ENCODE peak calls at places on chromosomes 5 and 9, in five cellular contexts. One of them, this sample, is unnamed.

GRCh38 chr5:44246986-44247385 is 142.2 kb downstream of the FGF10 start:
- DNase-seq in heart left ventricle: no peak
- DNase-seq in mammary epithelial cell: no peak
- DNase-seq in CD8-positive, alpha-beta memory T cell: no peak
- DNase-seq in osteoblast: no peak
- DNase-seq in this sample: no peak

GRCh38 chr9:130028493-130029222 is 14.3 kb downstream of the FNBP1 start:
- DNase-seq in mammary epithelial cell: no peak
- DNase-seq in osteoblast: no peak
- DNase-seq in CD8-positive, alpha-beta memory T cell: no peak
- DNase-seq in heart left ventricle: no peak
- DNase-seq in this sample: no peak

GRCh38 chr5:78628260-78629024 is 20.1 kb downstream of the LHFPL2 start:
- DNase-seq in osteoblast: no peak
- DNase-seq in heart left ventricle: no peak
- DNase-seq in mammary epithelial cell: no peak
- DNase-seq in CD8-positive, alpha-beta memory T cell: no peak
- DNase-seq in this sample: no peak

GRCh38 chr5:178074266-178074952 is 38.9 kb upstream of the N4BP3 start:
- DNase-seq in CD8-positive, alpha-beta memory T cell: no peak
- DNase-seq in mammary epithelial cell: peak
- DNase-seq in osteoblast: no peak
- DNase-seq in heart left ventricle: no peak
- DNase-seq in this sample: no peak

GRCh38 chr5:168579987-168580508 is 880 bp upstream of the PANK3 start:
- DNase-seq in CD8-positive, alpha-beta memory T cell: no peak
- DNase-seq in heart left ventricle: no peak
- DNase-seq in osteoblast: no peak
- DNase-seq in mammary epithelial cell: no peak
- DNase-seq in this sample: no peak

GRCh38 chr5:50553560-50553984 is 112.5 kb upstream of the EMB start:
- DNase-seq in mammary epithelial cell: peak
- DNase-seq in osteoblast: no peak
- DNase-seq in heart left ventricle: no peak
- DNase-seq in CD8-positive, alpha-beta memory T cell: peak
- DNase-seq in this sample: no peak

GRCh38 chr5:65185468-65185867 is 296.3 kb downstream of the ADAMTS6 start:
- DNase-seq in osteoblast: peak
- DNase-seq in mammary epithelial cell: no peak
- DNase-seq in CD8-positive, alpha-beta memory T cell: no peak
- DNase-seq in heart left ventricle: no peak
- DNase-seq in this sample: no peak

GRCh38 chr5:1034986-1035385 is 26.4 kb downstream of the NKD2 start:
- DNase-seq in CD8-positive, alpha-beta memory T cell: no peak
- DNase-seq in osteoblast: no peak
- DNase-seq in mammary epithelial cell: no peak
- DNase-seq in heart left ventricle: no peak
- DNase-seq in this sample: no peak

GRCh38 chr5:90135979-90136378 is 273.6 kb downstream of the CETN3 start:
- DNase-seq in CD8-positive, alpha-beta memory T cell: no peak
- DNase-seq in heart left ventricle: no peak
- DNase-seq in mammary epithelial cell: no peak
- DNase-seq in osteoblast: no peak
- DNase-seq in this sample: no peak

GRCh38 chr5:109035470-109035869 is 287.8 kb downstream of the FER start:
- DNase-seq in mammary epithelial cell: no peak
- DNase-seq in CD8-positive, alpha-beta memory T cell: no peak
- DNase-seq in osteoblast: no peak
- DNase-seq in heart left ventricle: no peak
- DNase-seq in this sample: no peak

GRCh38 chr5:4000960-4001359 is 405.3 kb downstream of the IRX1 start:
- DNase-seq in mammary epithelial cell: no peak
- DNase-seq in heart left ventricle: no peak
- DNase-seq in osteoblast: no peak
- DNase-seq in CD8-positive, alpha-beta memory T cell: no peak
- DNase-seq in this sample: no peak

GRCh38 chr5:168712280-168712924 is 133.2 kb upstream of the PANK3 start:
- DNase-seq in osteoblast: peak
- DNase-seq in heart left ventricle: peak
- DNase-seq in CD8-positive, alpha-beta memory T cell: no peak
- DNase-seq in mammary epithelial cell: peak
- DNase-seq in this sample: no peak

GRCh38 chr5:115723224-115723623 is 93.2 kb downstream of the CDO1 start:
- DNase-seq in osteoblast: no peak
- DNase-seq in heart left ventricle: no peak
- DNase-seq in CD8-positive, alpha-beta memory T cell: no peak
- DNase-seq in mammary epithelial cell: no peak
- DNase-seq in this sample: no peak

GRCh38 chr5:134567651-134568338 is 42.3 kb downstream of the JADE2 start:
- DNase-seq in mammary epithelial cell: no peak
- DNase-seq in heart left ventricle: peak
- DNase-seq in osteoblast: peak
- DNase-seq in CD8-positive, alpha-beta memory T cell: no peak
- DNase-seq in this sample: no peak

GRCh38 chr9:124934290-124934689 is 6.6 kb downstream of the GOLGA1 start:
- DNase-seq in osteoblast: no peak
- DNase-seq in heart left ventricle: no peak
- DNase-seq in CD8-positive, alpha-beta memory T cell: no peak
- DNase-seq in mammary epithelial cell: no peak
- DNase-seq in this sample: no peak

GRCh38 chr9:129834489-129835127 is 467 bp downstream of the C9orf78 start:
- DNase-seq in osteoblast: peak
- DNase-seq in CD8-positive, alpha-beta memory T cell: peak
- DNase-seq in heart left ventricle: no peak
- DNase-seq in mammary epithelial cell: no peak
- DNase-seq in this sample: peak

GRCh38 chr5:120304653-120305052 is 159.4 kb upstream of the PRR16 start:
- DNase-seq in CD8-positive, alpha-beta memory T cell: no peak
- DNase-seq in mammary epithelial cell: peak
- DNase-seq in osteoblast: no peak
- DNase-seq in heart left ventricle: no peak
- DNase-seq in this sample: no peak

GRCh38 chr5:59254055-59254687 is 639.4 kb downstream of the PDE4D start:
- DNase-seq in heart left ventricle: no peak
- DNase-seq in osteoblast: no peak
- DNase-seq in CD8-positive, alpha-beta memory T cell: no peak
- DNase-seq in mammary epithelial cell: no peak
- DNase-seq in this sample: no peak

GRCh38 chr5:127505819-127506218 is 11.6 kb upstream of the PRRC1 start:
- DNase-seq in heart left ventricle: no peak
- DNase-seq in mammary epithelial cell: no peak
- DNase-seq in osteoblast: no peak
- DNase-seq in CD8-positive, alpha-beta memory T cell: no peak
- DNase-seq in this sample: no peak

GRCh38 chr5:164600166-164600715 is 1094.8 kb downstream of the MAT2B start:
- DNase-seq in CD8-positive, alpha-beta memory T cell: no peak
- DNase-seq in mammary epithelial cell: peak
- DNase-seq in osteoblast: no peak
- DNase-seq in heart left ventricle: no peak
- DNase-seq in this sample: no peak

GRCh38 chr5:32308951-32309350 is 3.8 kb downstream of the MTMR12 start:
- DNase-seq in heart left ventricle: no peak
- DNase-seq in osteoblast: no peak
- DNase-seq in CD8-positive, alpha-beta memory T cell: no peak
- DNase-seq in mammary epithelial cell: no peak
- DNase-seq in this sample: no peak

GRCh38 chr5:136492587-136492986 is 127.2 kb upstream of the TRPC7 start:
- DNase-seq in CD8-positive, alpha-beta memory T cell: no peak
- DNase-seq in heart left ventricle: no peak
- DNase-seq in mammary epithelial cell: no peak
- DNase-seq in osteoblast: no peak
- DNase-seq in this sample: no peak
- H3K27ac ChIP-seq in CD8-positive, alpha-beta memory T cell: no peak
- H3K27ac ChIP-seq in heart left ventricle: no peak
- H3K27ac ChIP-seq in mammary epithelial cell: no peak
- H3K27ac ChIP-seq in osteoblast: no peak
- H3K27ac ChIP-seq in this sample: no peak

DNA sequence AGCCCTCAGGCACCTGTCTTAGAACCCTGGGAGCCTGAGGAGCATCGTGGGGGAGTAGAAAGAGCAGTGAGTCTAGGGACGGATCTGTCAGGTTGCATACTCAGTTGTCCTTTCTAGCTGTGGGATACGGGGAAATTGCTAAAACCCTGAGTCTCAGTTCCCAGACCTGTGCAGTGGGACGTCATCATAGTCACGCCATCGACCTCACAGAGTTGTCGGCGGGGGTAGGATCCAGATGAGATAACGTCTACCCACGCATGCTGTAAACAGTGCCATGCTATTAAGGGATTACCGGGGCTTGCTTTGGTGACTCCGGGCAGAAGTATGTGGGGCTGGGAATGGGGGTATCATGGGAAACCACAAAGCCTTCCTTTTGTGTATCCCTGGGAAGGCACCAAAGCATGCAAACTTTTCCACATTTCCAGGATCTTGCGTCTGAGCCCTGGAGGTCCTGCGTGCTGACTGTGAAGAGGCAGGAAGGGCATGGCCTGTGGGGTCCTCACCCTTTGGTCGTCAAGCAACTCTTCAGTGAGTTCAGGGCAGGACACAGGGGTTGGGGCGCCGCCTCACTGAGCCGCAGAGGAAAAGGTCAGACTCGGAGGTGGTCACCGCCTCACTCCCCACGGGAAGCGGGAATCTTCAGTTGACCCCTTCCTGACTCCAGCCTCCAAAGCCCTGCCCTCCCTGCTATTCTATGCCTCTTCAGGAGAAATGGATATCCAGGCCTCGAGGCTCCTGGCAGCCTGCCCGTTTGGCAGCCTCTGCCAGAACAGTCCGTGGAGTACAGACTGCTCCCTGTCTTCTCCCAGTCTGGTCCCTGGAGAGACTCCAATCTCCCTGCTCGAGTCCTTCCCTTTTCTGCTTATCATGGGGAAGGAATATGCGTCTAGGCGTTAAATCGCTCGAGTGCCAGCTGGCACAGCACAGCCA is 186.8 kb upstream of the KLF9 start:
- DNase-seq in osteoblast: peak
- DNase-seq in mammary epithelial cell: peak
- DNase-seq in CD8-positive, alpha-beta memory T cell: no peak
- DNase-seq in heart left ventricle: peak
- DNase-seq in this sample: no peak
- H3K27ac ChIP-seq in osteoblast: peak
- H3K27ac ChIP-seq in mammary epithelial cell: no peak
- H3K27ac ChIP-seq in CD8-positive, alpha-beta memory T cell: no peak
- H3K27ac ChIP-seq in heart left ventricle: peak
- H3K27ac ChIP-seq in this sample: no peak

DNA sequence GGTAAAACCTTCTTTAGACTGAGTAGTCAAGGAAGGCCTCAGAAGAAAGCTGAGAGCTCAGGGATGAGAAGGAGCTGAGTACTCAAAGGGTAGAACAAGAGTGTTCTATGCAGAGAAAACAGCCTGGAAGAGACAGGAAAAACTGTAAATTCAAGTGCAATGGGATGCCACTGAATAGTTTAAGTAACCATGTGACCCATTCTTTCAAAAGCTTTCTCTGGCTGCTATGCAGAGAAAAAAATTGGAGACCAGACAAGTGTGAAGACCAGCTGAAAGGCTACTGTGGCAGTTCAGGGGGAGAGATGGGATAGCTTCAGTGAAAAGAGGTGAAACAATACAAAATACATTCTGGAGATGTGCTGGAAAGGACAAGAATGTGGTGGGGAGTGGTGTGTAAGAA is 61.3 kb upstream of the RNF38 start:
- DNase-seq in mammary epithelial cell: no peak
- DNase-seq in osteoblast: no peak
- DNase-seq in heart left ventricle: no peak
- DNase-seq in CD8-positive, alpha-beta memory T cell: no peak
- DNase-seq in this sample: no peak
- H3K27ac ChIP-seq in mammary epithelial cell: no peak
- H3K27ac ChIP-seq in osteoblast: no peak
- H3K27ac ChIP-seq in heart left ventricle: no peak
- H3K27ac ChIP-seq in CD8-positive, alpha-beta memory T cell: no peak
- H3K27ac ChIP-seq in this sample: no peak

GRCh38 chr5:150502106-150502505 is 5.8 kb upstream of the NDST1 start:
- DNase-seq in heart left ventricle: no peak
- DNase-seq in osteoblast: peak
- DNase-seq in CD8-positive, alpha-beta memory T cell: no peak
- DNase-seq in mammary epithelial cell: peak
- DNase-seq in this sample: no peak
- H3K27ac ChIP-seq in heart left ventricle: peak
- H3K27ac ChIP-seq in osteoblast: peak
- H3K27ac ChIP-seq in CD8-positive, alpha-beta memory T cell: no peak
- H3K27ac ChIP-seq in mammary epithelial cell: peak
- H3K27ac ChIP-seq in this sample: no peak

DNA sequence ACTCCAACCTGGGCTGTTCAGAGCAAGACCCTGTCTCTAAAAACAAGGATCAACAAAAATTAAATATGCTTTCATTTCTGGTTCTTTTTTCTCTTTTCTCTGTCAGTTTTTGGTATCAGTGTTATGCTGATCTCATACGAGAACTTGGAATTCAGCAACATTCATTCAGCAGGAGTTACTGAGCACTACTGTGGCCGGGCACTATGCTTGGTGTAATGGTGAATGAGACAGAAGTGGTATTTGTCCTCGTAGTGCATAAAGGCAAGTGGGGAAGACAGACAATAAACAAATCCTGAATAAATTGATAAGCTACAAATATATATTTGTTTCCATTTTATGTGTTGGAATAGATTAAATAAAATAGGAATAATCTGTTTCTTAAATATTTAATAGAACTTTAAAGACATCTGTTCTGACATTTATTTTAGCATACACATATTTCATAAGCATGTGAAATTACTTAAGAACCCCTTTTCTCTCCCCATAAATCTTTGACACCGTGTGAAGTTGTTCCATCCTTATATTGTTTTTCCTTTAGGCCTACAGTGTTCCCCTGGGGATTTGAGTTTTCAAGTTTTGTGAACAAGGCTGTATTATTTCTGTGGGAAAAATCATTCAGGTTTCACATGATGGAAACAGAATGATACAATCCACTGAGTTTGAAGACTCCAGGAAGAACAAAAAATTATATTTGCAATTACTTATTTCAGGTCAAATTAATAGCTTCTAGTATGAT is 24.6 kb downstream of the UBAP1 start:
- DNase-seq in heart left ventricle: no peak
- DNase-seq in mammary epithelial cell: no peak
- DNase-seq in osteoblast: no peak
- DNase-seq in CD8-positive, alpha-beta memory T cell: no peak
- DNase-seq in this sample: no peak
- H3K27ac ChIP-seq in heart left ventricle: no peak
- H3K27ac ChIP-seq in mammary epithelial cell: no peak
- H3K27ac ChIP-seq in osteoblast: peak
- H3K27ac ChIP-seq in CD8-positive, alpha-beta memory T cell: no peak
- H3K27ac ChIP-seq in this sample: no peak

GRCh38 chr9:4738866-4739586 is 2.0 kb downstream of the AK3 start:
- DNase-seq in osteoblast: no peak
- DNase-seq in heart left ventricle: no peak
- DNase-seq in CD8-positive, alpha-beta memory T cell: no peak
- DNase-seq in mammary epithelial cell: no peak
- DNase-seq in this sample: no peak
- H3K27ac ChIP-seq in osteoblast: peak
- H3K27ac ChIP-seq in heart left ventricle: peak
- H3K27ac ChIP-seq in CD8-positive, alpha-beta memory T cell: peak
- H3K27ac ChIP-seq in mammary epithelial cell: peak
- H3K27ac ChIP-seq in this sample: no peak

GRCh38 chr9:75001719-75002421 is 26.2 kb downstream of the CARNMT1 start:
- DNase-seq in mammary epithelial cell: peak
- DNase-seq in osteoblast: peak
- DNase-seq in CD8-positive, alpha-beta memory T cell: peak
- DNase-seq in heart left ventricle: no peak
- DNase-seq in this sample: peak
- H3K27ac ChIP-seq in mammary epithelial cell: no peak
- H3K27ac ChIP-seq in osteoblast: no peak
- H3K27ac ChIP-seq in CD8-positive, alpha-beta memory T cell: no peak
- H3K27ac ChIP-seq in heart left ventricle: no peak
- H3K27ac ChIP-seq in this sample: no peak

GRCh38 chr5:107217721-107218130 is 453.0 kb downstream of the EFNA5 start:
- DNase-seq in CD8-positive, alpha-beta memory T cell: no peak
- DNase-seq in osteoblast: no peak
- DNase-seq in mammary epithelial cell: peak
- DNase-seq in heart left ventricle: peak
- DNase-seq in this sample: no peak
- H3K27ac ChIP-seq in CD8-positive, alpha-beta memory T cell: no peak
- H3K27ac ChIP-seq in osteoblast: peak
- H3K27ac ChIP-seq in mammary epithelial cell: peak
- H3K27ac ChIP-seq in heart left ventricle: peak
- H3K27ac ChIP-seq in this sample: no peak